ENCODE peak calls at places on chromosomes 11 and 22, in six cellular contexts. Y, R, G, O, I and N are unnamed samples.
A peak's percentile ranks its signal among the peaks of the same experiment; 100 is the strongest.

GRCh38 chr11:133894956-133895549 is 49.7 kb upstream of the SPATA19 start:
- DNase-seq in Y (no peak), R (no peak), G (no peak), O (no peak), I (no peak), N (no peak)

GRCh38 chr11:48007677-48008076 is 27.3 kb downstream of the PTPRJ start:
- DNase-seq in Y (no peak), R (peak; percentile 72), G (no peak), O (no peak), I (no peak), N (no peak)

GRCh38 chr11:65506316-65506769 is 7.5 kb downstream of the MALAT1 start:
- DNase-seq in Y (no peak), R (no peak), G (no peak), O (no peak), I (peak; percentile 48), N (peak; percentile 54)

GRCh38 chr11:65862941-65863888 is 3.0 kb downstream of the MUS81 start:
- DNase-seq in Y (no peak), R (no peak), G (no peak), O (no peak), I (peak; percentile 56), N (no peak)

GRCh38 chr11:134670247-134670646 is 258.2 kb upstream of the B3GAT1 start:
- DNase-seq in Y (no peak), R (no peak), G (no peak), O (no peak), I (no peak), N (no peak)

GRCh38 chr11:59263225-59263894 is 50.6 kb upstream of the MPEG1 start:
- DNase-seq in Y (no peak), R (peak; percentile 45), G (peak; percentile 7), O (no peak), I (peak; percentile 59), N (no peak)

GRCh38 chr11:73851046-73851764 is 25.4 kb downstream of the COA4 start:
- DNase-seq in Y (no peak), R (peak; percentile 54), G (no peak), O (no peak), I (no peak), N (no peak)

GRCh38 chr11:69862797-69863543 is 43.8 kb upstream of the FGF3 start:
- DNase-seq in Y (no peak), R (no peak), G (no peak), O (no peak), I (no peak), N (no peak)

GRCh38 chr11:32829680-32830412 is at the start of gene PRRG4:
- DNase-seq in Y (peak; percentile 64), R (peak; percentile 80), G (peak; percentile 72), O (peak; percentile 62), I (peak; percentile 88), N (no peak)

GRCh38 chr11:121452609-121453150 is at the start of gene SORL1-AS1:
- DNase-seq in Y (peak; percentile 38), R (peak; percentile 28), G (peak; percentile 46), O (no peak), I (no peak), N (no peak)

GRCh38 chr11:18319914-18320313 is 2.0 kb downstream of the HPS5 start:
- DNase-seq in Y (no peak), R (no peak), G (no peak), O (no peak), I (no peak), N (no peak)

GRCh38 chr11:47551086-47551485 is 1.8 kb downstream of the CELF1 start:
- DNase-seq in Y (no peak), R (peak; percentile 28), G (no peak), O (no peak), I (no peak), N (no peak)

GRCh38 chr11:119727523-119728081 is 1.4 kb downstream of the NECTIN1 start:
- DNase-seq in Y (peak; percentile 28), R (no peak), G (peak; percentile 29), O (no peak), I (peak; percentile 70), N (no peak)

GRCh38 chr11:109641549-109641948 is 219.6 kb downstream of the C11orf87 start:
- DNase-seq in Y (no peak), R (peak; percentile 15), G (no peak), O (no peak), I (no peak), N (no peak)

GRCh38 chr22:44309647-44310046 is 3.1 kb downstream of the SHISAL1 start:
- DNase-seq in Y (no peak), R (no peak), G (no peak), O (no peak), I (peak; percentile 43), N (no peak)

GRCh38 chr11:114308689-114309089 is 12.5 kb downstream of the NNMT start:
- DNase-seq in Y (peak; percentile 29), R (peak; percentile 71), G (peak; percentile 67), O (no peak), I (no peak), N (no peak)

GRCh38 chr11:74662487-74663103 is 68.6 kb downstream of the CHRDL2 start:
- DNase-seq in Y (no peak), R (no peak), G (no peak), O (no peak), I (no peak), N (no peak)

GRCh38 chr11:3089236-3090061 is 32.2 kb upstream of the CARS1 start:
- DNase-seq in Y (no peak), R (no peak), G (no peak), O (no peak), I (no peak), N (no peak)

GRCh38 chr11:36509265-36509664 is 807 bp downstream of the TRAF6 start:
- DNase-seq in Y (peak; percentile 35), R (no peak), G (no peak), O (no peak), I (no peak), N (no peak)

GRCh38 chr11:19326499-19326898 is 85.8 kb upstream of the E2F8 start:
- DNase-seq in Y (no peak), R (no peak), G (no peak), O (no peak), I (no peak), N (no peak)

GRCh38 chr11:125401746-125402145 is 94.3 kb downstream of the FEZ1 start:
- DNase-seq in Y (no peak), R (no peak), G (no peak), O (no peak), I (no peak), N (no peak)

GRCh38 chr11:123062892-123063395 is 1.0 kb upstream of the HSPA8 start:
- DNase-seq in Y (peak; percentile 51), R (no peak), G (no peak), O (no peak), I (no peak), N (peak; percentile 47)

GRCh38 chr11:36075053-36075452 is 131.2 kb downstream of the LDLRAD3 start:
- DNase-seq in Y (no peak), R (no peak), G (no peak), O (no peak), I (no peak), N (no peak)

GRCh38 chr11:13357232-13357631 is 79.6 kb downstream of the BMAL1 start:
- DNase-seq in Y (no peak), R (no peak), G (no peak), O (no peak), I (no peak), N (no peak)

GRCh38 chr11:12235549-12235944 is 125.2 kb downstream of the MICAL2 start:
- DNase-seq in Y (peak; percentile 8), R (no peak), G (no peak), O (no peak), I (no peak), N (no peak)

GRCh38 chr11:19474954-19475811 is 234.4 kb upstream of the E2F8 start:
- DNase-seq in Y (peak; percentile 95), R (no peak), G (peak; percentile 51), O (no peak), I (no peak), N (no peak)

GRCh38 chr22:50031189-50032091 is 18.9 kb upstream of the IL17REL start:
- DNase-seq in Y (no peak), R (no peak), G (no peak), O (no peak), I (no peak), N (no peak)

GRCh38 chr11:111718436-111719325 is 47.5 kb downstream of the PPP2R1B start:
- DNase-seq in Y (no peak), R (no peak), G (no peak), O (no peak), I (no peak), N (no peak)

GRCh38 chr11:1333860-1334259 is 24.4 kb upstream of the TOLLIP start:
- DNase-seq in Y (no peak), R (no peak), G (no peak), O (no peak), I (no peak), N (no peak)